ENCODE peak calls at places on chromosomes 13 and 19, in ten cellular contexts. V, X, N, L, W, J, E, M, I and C are unnamed samples.

GRCh38 chr19:6103217-6103644 is 7.1 kb downstream of the RFX2 start:
- DNase-seq in M (peak; percentile 93), L (no peak), J (no peak), I (no peak), N (no peak), X (no peak), E (no peak), W (no peak), V (no peak), C (no peak)

GRCh38 chr13:110047511-110047910 is 259.4 kb downstream of the COL4A1 start:
- DNase-seq in E (no peak), J (peak; percentile 16), W (peak; percentile 26), N (peak; percentile 54), V (no peak), L (no peak), M (peak; percentile 7), I (no peak), X (no peak), C (no peak)

GRCh38 chr13:76474356-76474755 is 411.8 kb downstream of the KCTD12 start:
- DNase-seq in N (no peak), I (no peak), M (peak; percentile 50), X (no peak), L (no peak), J (no peak), W (no peak), V (no peak), E (no peak), C (no peak)

GRCh38 chr19:2543463-2544442 is 67.8 kb downstream of the GADD45B start:
- DNase-seq in X (peak; percentile 27), M (peak; percentile 99), J (peak; percentile 85), V (peak; percentile 87), I (peak; percentile 73), E (peak; percentile 96), W (peak; percentile 88), N (peak; percentile 92), L (peak; percentile 45), C (peak; percentile 44)

GRCh38 chr19:7515471-7516226 is at the start of gene ZNF358:
- DNase-seq in L (no peak), M (peak; percentile 76), X (no peak), E (peak; percentile 56), J (peak; percentile 50), I (peak; percentile 63), N (peak; percentile 81), W (peak; percentile 79), V (peak; percentile 72), C (no peak)

GRCh38 chr13:26819067-26819466 is 58.5 kb upstream of the GPR12 start:
- DNase-seq in L (no peak), X (no peak), J (no peak), M (no peak), E (no peak), V (no peak), W (no peak), N (no peak), I (no peak), C (no peak)

GRCh38 chr13:26965976-26966375 is 205.4 kb upstream of the GPR12 start:
- DNase-seq in I (no peak), M (no peak), L (no peak), J (no peak), E (no peak), W (no peak), X (no peak), V (peak; percentile 82), N (peak; percentile 79), C (no peak)

GRCh38 chr13:100333141-100333540 is 244.2 kb downstream of the PCCA start:
- DNase-seq in W (no peak), J (no peak), V (no peak), E (no peak), N (no peak), X (no peak), I (no peak), M (no peak), L (no peak), C (no peak)

GRCh38 chr19:49790866-49791265 is 22.2 kb downstream of the FUZ start:
- DNase-seq in I (no peak), N (no peak), M (no peak), V (no peak), L (no peak), W (no peak), X (no peak), J (no peak), E (no peak), C (no peak)

GRCh38 chr19:33638167-33639033 is 16.6 kb downstream of the CHST8 start:
- DNase-seq in W (no peak), M (no peak), J (no peak), X (no peak), E (no peak), L (no peak), N (no peak), I (no peak), V (peak; percentile 54), C (no peak)